ENCODE peak calls at places on chromosomes 12 and 14, in nine cellular contexts. One of them, this sample, is unnamed.

GRCh38 chr14:38868415-38869290 is 234.4 kb downstream of the SEC23A start:
- DNase-seq in NAMALWA: no peak
- DNase-seq in left ventricle myocardium inferior: no peak
- DNase-seq in gastrocnemius medialis: no peak
- DNase-seq in iPS-NIHi11: no peak
- DNase-seq in cardiac fibroblast: no peak
- DNase-seq in fibroblast of lung: no peak
- DNase-seq in LoVo: peak
- DNase-seq in fibroblast of gingiva: no peak
- DNase-seq in this sample: no peak

GRCh38 chr14:98593361-98593761 is 678.6 kb downstream of the BCL11B start:
- DNase-seq in NAMALWA: no peak
- DNase-seq in left ventricle myocardium inferior: no peak
- DNase-seq in gastrocnemius medialis: no peak
- DNase-seq in iPS-NIHi11: no peak
- DNase-seq in cardiac fibroblast: no peak
- DNase-seq in fibroblast of lung: no peak
- DNase-seq in LoVo: no peak
- DNase-seq in fibroblast of gingiva: no peak
- DNase-seq in this sample: no peak

GRCh38 chr14:71142375-71143038 is 235.2 kb downstream of the PCNX1 start:
- DNase-seq in NAMALWA: no peak
- DNase-seq in left ventricle myocardium inferior: no peak
- DNase-seq in gastrocnemius medialis: no peak
- DNase-seq in iPS-NIHi11: no peak
- DNase-seq in cardiac fibroblast: peak
- DNase-seq in fibroblast of lung: peak
- DNase-seq in LoVo: no peak
- DNase-seq in fibroblast of gingiva: peak
- DNase-seq in this sample: no peak

GRCh38 chr14:89015016-89015415 is 190.6 kb downstream of the TTC8 start:
- DNase-seq in NAMALWA: no peak
- DNase-seq in left ventricle myocardium inferior: no peak
- DNase-seq in gastrocnemius medialis: no peak
- DNase-seq in iPS-NIHi11: no peak
- DNase-seq in cardiac fibroblast: peak
- DNase-seq in fibroblast of lung: peak
- DNase-seq in LoVo: no peak
- DNase-seq in fibroblast of gingiva: no peak
- DNase-seq in this sample: no peak

GRCh38 chr12:101927999-101928398 is 50.6 kb downstream of the DRAM1 start:
- DNase-seq in NAMALWA: no peak
- DNase-seq in left ventricle myocardium inferior: no peak
- DNase-seq in gastrocnemius medialis: no peak
- DNase-seq in iPS-NIHi11: no peak
- DNase-seq in cardiac fibroblast: no peak
- DNase-seq in fibroblast of lung: no peak
- DNase-seq in LoVo: no peak
- DNase-seq in fibroblast of gingiva: no peak
- DNase-seq in this sample: no peak

GRCh38 chr12:126663304-126664094 is 1598.3 kb downstream of the AACS start:
- DNase-seq in NAMALWA: peak
- DNase-seq in left ventricle myocardium inferior: no peak
- DNase-seq in gastrocnemius medialis: no peak
- DNase-seq in iPS-NIHi11: peak
- DNase-seq in cardiac fibroblast: peak
- DNase-seq in fibroblast of lung: no peak
- DNase-seq in LoVo: peak
- DNase-seq in fibroblast of gingiva: peak
- DNase-seq in this sample: peak

GRCh38 chr14:68549057-68549421 is 243.8 kb downstream of the ZFP36L1 start:
- DNase-seq in NAMALWA: no peak
- DNase-seq in left ventricle myocardium inferior: no peak
- DNase-seq in gastrocnemius medialis: peak
- DNase-seq in iPS-NIHi11: no peak
- DNase-seq in cardiac fibroblast: peak
- DNase-seq in fibroblast of lung: peak
- DNase-seq in LoVo: no peak
- DNase-seq in fibroblast of gingiva: peak
- DNase-seq in this sample: no peak

GRCh38 chr12:113420996-113421595 is 1.1 kb upstream of the SDSL start:
- DNase-seq in NAMALWA: no peak
- DNase-seq in left ventricle myocardium inferior: no peak
- DNase-seq in gastrocnemius medialis: no peak
- DNase-seq in iPS-NIHi11: no peak
- DNase-seq in cardiac fibroblast: no peak
- DNase-seq in fibroblast of lung: no peak
- DNase-seq in LoVo: no peak
- DNase-seq in fibroblast of gingiva: no peak
- DNase-seq in this sample: peak

GRCh38 chr12:120640840-120641833 is 711 bp downstream of the CABP1 start:
- DNase-seq in NAMALWA: peak
- DNase-seq in left ventricle myocardium inferior: peak
- DNase-seq in gastrocnemius medialis: peak
- DNase-seq in iPS-NIHi11: peak
- DNase-seq in cardiac fibroblast: peak
- DNase-seq in fibroblast of lung: peak
- DNase-seq in LoVo: peak
- DNase-seq in fibroblast of gingiva: peak
- DNase-seq in this sample: no peak

GRCh38 chr12:98894412-98895085 is 249.5 kb downstream of the APAF1 start:
- DNase-seq in NAMALWA: no peak
- DNase-seq in left ventricle myocardium inferior: no peak
- DNase-seq in gastrocnemius medialis: no peak
- DNase-seq in iPS-NIHi11: peak
- DNase-seq in cardiac fibroblast: no peak
- DNase-seq in fibroblast of lung: no peak
- DNase-seq in LoVo: no peak
- DNase-seq in fibroblast of gingiva: no peak
- DNase-seq in this sample: peak

GRCh38 chr14:39467889-39468524 is 35.8 kb upstream of the FBXO33 start:
- DNase-seq in NAMALWA: peak
- DNase-seq in left ventricle myocardium inferior: no peak
- DNase-seq in gastrocnemius medialis: no peak
- DNase-seq in iPS-NIHi11: peak
- DNase-seq in cardiac fibroblast: peak
- DNase-seq in fibroblast of lung: peak
- DNase-seq in LoVo: no peak
- DNase-seq in fibroblast of gingiva: no peak
- DNase-seq in this sample: peak

GRCh38 chr14:106652494-106652893 is 1126.1 kb downstream of the TMEM121 start:
- DNase-seq in NAMALWA: no peak
- DNase-seq in left ventricle myocardium inferior: no peak
- DNase-seq in gastrocnemius medialis: no peak
- DNase-seq in iPS-NIHi11: no peak
- DNase-seq in cardiac fibroblast: no peak
- DNase-seq in fibroblast of lung: no peak
- DNase-seq in LoVo: no peak
- DNase-seq in fibroblast of gingiva: no peak
- DNase-seq in this sample: no peak